ENCODE peak calls at places on chromosome 5, in seven cellular contexts. One of them, this sample, is unnamed.

GRCh38 chr5:31225118-31225517 is 31.6 kb downstream of the CDH6 start:
- DNase-seq in neuronal stem cell: no peak
- DNase-seq in omental fat pad: no peak
- DNase-seq in Peyer's patch: no peak
- DNase-seq in GM23248: peak; percentile 27
- DNase-seq in endodermal cell: no peak
- DNase-seq in EL: no peak
- DNase-seq in this sample: no peak

GRCh38 chr5:60492958-60493357 is 207.0 kb downstream of the DEPDC1B start:
- DNase-seq in neuronal stem cell: no peak
- DNase-seq in GM23248: peak; percentile 5
- DNase-seq in omental fat pad: no peak
- DNase-seq in endodermal cell: no peak
- DNase-seq in Peyer's patch: no peak
- DNase-seq in EL: peak; percentile 53
- DNase-seq in this sample: no peak

GRCh38 chr5:15938961-15939360 is 240.6 kb downstream of the MARCHF11 start:
- DNase-seq in GM23248: peak; percentile 92
- DNase-seq in omental fat pad: no peak
- DNase-seq in EL: peak; percentile 88
- DNase-seq in endodermal cell: no peak
- DNase-seq in Peyer's patch: no peak
- DNase-seq in neuronal stem cell: no peak
- DNase-seq in this sample: no peak

GRCh38 chr5:130126748-130127147 is 222.5 kb downstream of the CHSY3 start:
- DNase-seq in Peyer's patch: no peak
- DNase-seq in endodermal cell: no peak
- DNase-seq in GM23248: no peak
- DNase-seq in neuronal stem cell: no peak
- DNase-seq in omental fat pad: no peak
- DNase-seq in EL: no peak
- DNase-seq in this sample: no peak

GRCh38 chr5:172909931-172910502 is 49.2 kb upstream of the RPL26L1 start:
- DNase-seq in omental fat pad: no peak
- DNase-seq in EL: peak; percentile 85
- DNase-seq in Peyer's patch: no peak
- DNase-seq in GM23248: peak; percentile 94
- DNase-seq in endodermal cell: no peak
- DNase-seq in neuronal stem cell: no peak
- DNase-seq in this sample: peak; percentile 73

GRCh38 chr5:125967576-125967975 is 455.6 kb upstream of the GRAMD2B start:
- DNase-seq in neuronal stem cell: no peak
- DNase-seq in Peyer's patch: no peak
- DNase-seq in omental fat pad: no peak
- DNase-seq in GM23248: no peak
- DNase-seq in endodermal cell: no peak
- DNase-seq in EL: no peak
- DNase-seq in this sample: no peak

GRCh38 chr5:85604378-85604777 is 1013.4 kb upstream of the COX7C start:
- DNase-seq in neuronal stem cell: no peak
- DNase-seq in endodermal cell: no peak
- DNase-seq in EL: no peak
- DNase-seq in Peyer's patch: no peak
- DNase-seq in omental fat pad: no peak
- DNase-seq in GM23248: no peak
- DNase-seq in this sample: no peak

GRCh38 chr5:127072861-127073846 is at the start of gene C5orf63:
- DNase-seq in omental fat pad: no peak
- DNase-seq in GM23248: peak; percentile 61
- DNase-seq in endodermal cell: peak; percentile 65
- DNase-seq in neuronal stem cell: no peak
- DNase-seq in Peyer's patch: peak; percentile 65
- DNase-seq in EL: peak; percentile 53
- DNase-seq in this sample: peak; percentile 60

GRCh38 chr5:119453045-119453383 is 717 bp downstream of the HSD17B4 start:
- DNase-seq in endodermal cell: no peak
- DNase-seq in EL: peak; percentile 24
- DNase-seq in GM23248: peak; percentile 54
- DNase-seq in neuronal stem cell: no peak
- DNase-seq in Peyer's patch: no peak
- DNase-seq in omental fat pad: no peak
- DNase-seq in this sample: peak; percentile 28

GRCh38 chr5:73820321-73820720 is 194.3 kb downstream of the ARHGEF28 start:
- DNase-seq in omental fat pad: no peak
- DNase-seq in GM23248: peak; percentile 32
- DNase-seq in EL: peak; percentile 22
- DNase-seq in endodermal cell: no peak
- DNase-seq in neuronal stem cell: no peak
- DNase-seq in Peyer's patch: no peak
- DNase-seq in this sample: no peak

GRCh38 chr5:139393497-139394122 is 1.3 kb downstream of the PROB1 start:
- DNase-seq in EL: no peak
- DNase-seq in GM23248: no peak
- DNase-seq in neuronal stem cell: no peak
- DNase-seq in omental fat pad: no peak
- DNase-seq in Peyer's patch: no peak
- DNase-seq in endodermal cell: no peak
- DNase-seq in this sample: no peak

GRCh38 chr5:115543931-115544370 is 624 bp downstream of the FEM1C start:
- DNase-seq in omental fat pad: peak; percentile 33
- DNase-seq in endodermal cell: no peak
- DNase-seq in GM23248: peak; percentile 80
- DNase-seq in Peyer's patch: peak; percentile 59
- DNase-seq in EL: peak; percentile 50
- DNase-seq in neuronal stem cell: peak; percentile 31
- DNase-seq in this sample: peak; percentile 67

GRCh38 chr5:169024426-169024825 is 276.5 kb downstream of the SLIT3 start:
- DNase-seq in Peyer's patch: no peak
- DNase-seq in EL: no peak
- DNase-seq in GM23248: no peak
- DNase-seq in omental fat pad: no peak
- DNase-seq in neuronal stem cell: no peak
- DNase-seq in endodermal cell: no peak
- DNase-seq in this sample: no peak

GRCh38 chr5:67214713-67215591 is 18.4 kb upstream of the CD180 start:
- DNase-seq in GM23248: no peak
- DNase-seq in endodermal cell: no peak
- DNase-seq in EL: no peak
- DNase-seq in Peyer's patch: no peak
- DNase-seq in neuronal stem cell: no peak
- DNase-seq in omental fat pad: no peak
- DNase-seq in this sample: no peak

GRCh38 chr5:81815318-81815717 is 64.4 kb upstream of the SSBP2 start:
- DNase-seq in GM23248: no peak
- DNase-seq in EL: no peak
- DNase-seq in endodermal cell: no peak
- DNase-seq in omental fat pad: no peak
- DNase-seq in neuronal stem cell: no peak
- DNase-seq in Peyer's patch: no peak
- DNase-seq in this sample: no peak

GRCh38 chr5:157046041-157046440 is 12.9 kb downstream of the HAVCR1 start:
- DNase-seq in GM23248: no peak
- DNase-seq in endodermal cell: peak; percentile 71
- DNase-seq in EL: peak; percentile 2
- DNase-seq in neuronal stem cell: no peak
- DNase-seq in Peyer's patch: no peak
- DNase-seq in omental fat pad: no peak
- DNase-seq in this sample: no peak

GRCh38 chr5:83740741-83741140 is 20.1 kb upstream of the HAPLN1 start:
- DNase-seq in GM23248: no peak
- DNase-seq in endodermal cell: no peak
- DNase-seq in omental fat pad: no peak
- DNase-seq in EL: no peak
- DNase-seq in Peyer's patch: no peak
- DNase-seq in neuronal stem cell: no peak
- DNase-seq in this sample: no peak

GRCh38 chr5:17222679-17223078 is 5.2 kb downstream of the BASP1 start:
- DNase-seq in GM23248: peak; percentile 37
- DNase-seq in endodermal cell: no peak
- DNase-seq in EL: no peak
- DNase-seq in Peyer's patch: no peak
- DNase-seq in omental fat pad: no peak
- DNase-seq in neuronal stem cell: no peak
- DNase-seq in this sample: peak; percentile 34

GRCh38 chr5:9401786-9402472 is 143.9 kb downstream of the SEMA5A start:
- DNase-seq in EL: no peak
- DNase-seq in Peyer's patch: no peak
- DNase-seq in omental fat pad: no peak
- DNase-seq in neuronal stem cell: no peak
- DNase-seq in endodermal cell: no peak
- DNase-seq in GM23248: peak; percentile 64
- DNase-seq in this sample: no peak

GRCh38 chr5:72790188-72790587 is 26.3 kb upstream of the TNPO1 start:
- DNase-seq in neuronal stem cell: no peak
- DNase-seq in Peyer's patch: no peak
- DNase-seq in GM23248: peak; percentile 8
- DNase-seq in endodermal cell: no peak
- DNase-seq in EL: peak; percentile 8
- DNase-seq in omental fat pad: no peak
- DNase-seq in this sample: no peak

GRCh38 chr5:87074934-87075541 is 192.6 kb upstream of the RASA1 start:
- DNase-seq in omental fat pad: no peak
- DNase-seq in GM23248: no peak
- DNase-seq in Peyer's patch: peak; percentile 76
- DNase-seq in endodermal cell: no peak
- DNase-seq in EL: no peak
- DNase-seq in neuronal stem cell: no peak
- DNase-seq in this sample: no peak

GRCh38 chr5:14444988-14445387 is 136.6 kb upstream of the OTULINL start:
- DNase-seq in GM23248: peak; percentile 77
- DNase-seq in neuronal stem cell: no peak
- DNase-seq in Peyer's patch: no peak
- DNase-seq in endodermal cell: no peak
- DNase-seq in EL: peak; percentile 68
- DNase-seq in omental fat pad: no peak
- DNase-seq in this sample: no peak

GRCh38 chr5:171692106-171692505 is 93.5 kb upstream of the SMIM23 start:
- DNase-seq in Peyer's patch: no peak
- DNase-seq in neuronal stem cell: no peak
- DNase-seq in omental fat pad: no peak
- DNase-seq in EL: no peak
- DNase-seq in endodermal cell: no peak
- DNase-seq in GM23248: no peak
- DNase-seq in this sample: no peak

GRCh38 chr5:179610109-179610902 is 13.2 kb downstream of the HNRNPH1 start:
- DNase-seq in omental fat pad: no peak
- DNase-seq in GM23248: no peak
- DNase-seq in Peyer's patch: no peak
- DNase-seq in endodermal cell: no peak
- DNase-seq in neuronal stem cell: no peak
- DNase-seq in EL: no peak
- DNase-seq in this sample: no peak

GRCh38 chr5:133428072-133428660 is 184.2 kb downstream of the FSTL4 start:
- DNase-seq in GM23248: no peak
- DNase-seq in endodermal cell: no peak
- DNase-seq in neuronal stem cell: no peak
- DNase-seq in Peyer's patch: no peak
- DNase-seq in omental fat pad: no peak
- DNase-seq in EL: no peak
- DNase-seq in this sample: no peak

GRCh38 chr5:73495772-73496346 is 2.4 kb upstream of the BTF3 start:
- DNase-seq in endodermal cell: no peak
- DNase-seq in omental fat pad: no peak
- DNase-seq in neuronal stem cell: no peak
- DNase-seq in GM23248: no peak
- DNase-seq in EL: no peak
- DNase-seq in Peyer's patch: no peak
- DNase-seq in this sample: no peak

GRCh38 chr5:122921826-122922225 is 76.4 kb downstream of the SNX24 start:
- DNase-seq in GM23248: peak; percentile 24
- DNase-seq in endodermal cell: no peak
- DNase-seq in Peyer's patch: no peak
- DNase-seq in omental fat pad: no peak
- DNase-seq in EL: peak; percentile 10
- DNase-seq in neuronal stem cell: no peak
- DNase-seq in this sample: no peak

GRCh38 chr5:124866355-124867063 is 120.1 kb upstream of the ZNF608 start:
- DNase-seq in endodermal cell: no peak
- DNase-seq in neuronal stem cell: no peak
- DNase-seq in GM23248: peak; percentile 22
- DNase-seq in EL: peak; percentile 44
- DNase-seq in Peyer's patch: no peak
- DNase-seq in omental fat pad: no peak
- DNase-seq in this sample: no peak

GRCh38 chr5:56314536-56314935 is 81.4 kb upstream of the ANKRD55 start:
- DNase-seq in EL: peak; percentile 19
- DNase-seq in omental fat pad: no peak
- DNase-seq in endodermal cell: peak; percentile 64
- DNase-seq in neuronal stem cell: no peak
- DNase-seq in Peyer's patch: no peak
- DNase-seq in GM23248: peak; percentile 25
- DNase-seq in this sample: no peak